ENCODE peak calls at places on chromosomes 12 and 14, in nine cellular contexts. G is T-helper 22 cell; M is stimulated activated CD4-positive, alpha-beta T cell treated with anti-CD3 and anti-CD28 coated beads, Interleukin-15, amount 100 ng/mL, for 24 hours; E is activated CD4-positive, alpha-beta T cell treated with anti-CD3 and anti-CD28 coated beads for 1 hour; U is HS-5; Q is non-pigmented ciliary epithelial cell; D is glutamatergic neuron; O is naive thymus-derived CD8-positive, alpha-beta T cell; V is fibroblast of the aortic adventitia. A is an unnamed sample.

GRCh38 chr14:61335876-61336275 is 14.5 kb downstream of the PRKCH start:
- DNase-seq in G (no peak), M (no peak), E (no peak), U (no peak), Q (no peak), D (no peak), O (peak; percentile 78), V (no peak), A (no peak)

GRCh38 chr12:49776858-49777257 is 35.5 kb downstream of the TMBIM6 start:
- DNase-seq in G (no peak), M (no peak), E (no peak), U (no peak), Q (no peak), D (no peak), O (no peak), V (no peak), A (no peak)

GRCh38 chr12:29153231-29153630 is 4.2 kb downstream of the FAR2 start:
- DNase-seq in G (no peak), M (no peak), E (no peak), U (no peak), Q (no peak), D (no peak), O (no peak), V (no peak), A (no peak)

GRCh38 chr12:3161861-3162260 is 84.7 kb downstream of the TSPAN9 start:
- DNase-seq in G (no peak), M (no peak), E (no peak), U (no peak), Q (no peak), D (no peak), O (no peak), V (no peak), A (no peak)

GRCh38 chr12:40192704-40193255 is 32.0 kb upstream of the LRRK2 start:
- DNase-seq in G (no peak), M (no peak), E (no peak), U (no peak), Q (no peak), D (no peak), O (no peak), V (no peak), A (peak; percentile 50)

GRCh38 chr14:58882577-58883018 is 244.8 kb downstream of the DACT1 start:
- DNase-seq in G (no peak), M (no peak), E (no peak), U (no peak), Q (no peak), D (no peak), O (no peak), V (peak; percentile 86), A (no peak)

GRCh38 chr12:121274036-121274763 is 22.3 kb downstream of the CAMKK2 start:
- DNase-seq in G (no peak), M (no peak), E (no peak), U (no peak), Q (no peak), D (no peak), O (no peak), V (no peak), A (no peak)

GRCh38 chr12:19273482-19274330 is 144.2 kb downstream of the PLEKHA5 start:
- DNase-seq in G (peak; percentile 64), M (peak; percentile 52), E (peak; percentile 33), U (peak; percentile 96), Q (peak; percentile 98), D (no peak), O (peak; percentile 72), V (peak; percentile 96), A (no peak)

GRCh38 chr12:72017054-72017651 is 78.5 kb downstream of the TPH2 start:
- DNase-seq in G (peak; percentile 2), M (peak; percentile 67), E (peak; percentile 23), U (peak; percentile 63), Q (no peak), D (peak; percentile 74), O (peak; percentile 20), V (peak; percentile 79), A (peak; percentile 23)

GRCh38 chr14:65703996-65704395 is 291.5 kb downstream of the FUT8 start:
- DNase-seq in G (no peak), M (no peak), E (no peak), U (no peak), Q (no peak), D (no peak), O (no peak), V (no peak), A (no peak)

GRCh38 chr14:75340921-75341320 is 62.3 kb downstream of the FOS start:
- DNase-seq in G (no peak), M (no peak), E (no peak), U (no peak), Q (no peak), D (no peak), O (no peak), V (no peak), A (no peak)

GRCh38 chr14:92323031-92323915 is at the start of gene SLC24A4:
- DNase-seq in G (no peak), M (peak; percentile 31), E (no peak), U (peak; percentile 3), Q (no peak), D (peak; percentile 65), O (no peak), V (no peak), A (no peak)

GRCh38 chr12:48937170-48937569 is 11.9 kb upstream of the FKBP11 start:
- DNase-seq in G (no peak), M (no peak), E (no peak), U (no peak), Q (no peak), D (no peak), O (no peak), V (no peak), A (no peak)

GRCh38 chr12:68381476-68381875 is 49.3 kb upstream of the MDM1 start:
- DNase-seq in G (no peak), M (no peak), E (no peak), U (no peak), Q (no peak), D (no peak), O (no peak), V (no peak), A (no peak)

GRCh38 chr12:89648211-89648930 is 60.3 kb downstream of the ATP2B1 start:
- DNase-seq in G (no peak), M (no peak), E (no peak), U (no peak), Q (no peak), D (no peak), O (no peak), V (peak; percentile 57), A (no peak)

GRCh38 chr14:90140298-90140955 is 78.6 kb downstream of the KCNK13 start:
- DNase-seq in G (no peak), M (no peak), E (no peak), U (no peak), Q (no peak), D (no peak), O (no peak), V (peak; percentile 18), A (no peak)

GRCh38 chr12:124493809-124494750 is 73.3 kb downstream of the NCOR2 start:
- DNase-seq in G (no peak), M (peak; percentile 83), E (no peak), U (no peak), Q (no peak), D (no peak), O (no peak), V (no peak), A (peak; percentile 59)

GRCh38 chr12:58326534-58326933 is 385.2 kb downstream of the ATP23 start:
- DNase-seq in G (no peak), M (no peak), E (no peak), U (no peak), Q (no peak), D (no peak), O (no peak), V (no peak), A (no peak)

GRCh38 chr12:65881965-65882413 is 57.7 kb downstream of the HMGA2 start:
- DNase-seq in G (no peak), M (peak; percentile 5), E (no peak), U (no peak), Q (no peak), D (no peak), O (no peak), V (peak; percentile 96), A (no peak)

GRCh38 chr12:11838403-11838802 is 188.9 kb downstream of the ETV6 start:
- DNase-seq in G (no peak), M (no peak), E (no peak), U (no peak), Q (no peak), D (no peak), O (no peak), V (peak; percentile 6), A (no peak)

GRCh38 chr12:64679487-64679983 is 69.2 kb downstream of the RASSF3 start:
- DNase-seq in G (peak; percentile 55), M (peak; percentile 62), E (peak; percentile 30), U (no peak), Q (no peak), D (no peak), O (peak; percentile 75), V (peak; percentile 83), A (no peak)